ENCODE peak calls at places on chromosomes 2 and 18, in nine cellular contexts. C is SK-N-SH, W is GM23338, T is upper lobe of right lung, J is right lobe of liver, E is foreskin fibroblast, O is cardiac muscle cell, F is lower lobe of right lung, B is esophagus squamous epithelium. D is an unnamed sample.
A peak's percentile ranks its signal among the peaks of the same experiment; 100 is the strongest.

GRCh38 chr2:138707424-138708074 is 72.6 kb downstream of the NXPH2 start:
- DNase-seq in J (no peak), B (no peak), C (no peak), E (peak; percentile 89), T (no peak), F (no peak), O (peak; percentile 83), W (no peak), D (no peak)

GRCh38 chr2:187865025-187865424 is 310.8 kb upstream of the TFPI start:
- DNase-seq in T (no peak), E (no peak), F (no peak), C (no peak), O (no peak), B (no peak), W (no peak), J (no peak), D (no peak)

GRCh38 chr18:5894613-5895299 is 566 bp downstream of the TMEM200C start:
- DNase-seq in J (peak; percentile 45), F (no peak), E (peak; percentile 12), C (peak; percentile 73), O (no peak), T (peak; percentile 63), W (peak; percentile 60), B (no peak), D (no peak)

GRCh38 chr2:222205136-222205535 is 93.7 kb downstream of the PAX3 start:
- DNase-seq in E (no peak), C (no peak), W (no peak), J (no peak), B (no peak), O (no peak), T (no peak), F (no peak), D (no peak)

GRCh38 chr2:119681196-119681867 is 2.3 kb downstream of the TMEM177 start:
- DNase-seq in O (no peak), C (no peak), B (no peak), T (no peak), W (no peak), F (no peak), E (no peak), J (no peak), D (no peak)

GRCh38 chr2:196840171-196840570 is 31.0 kb upstream of the C2orf66 start:
- DNase-seq in F (no peak), C (no peak), O (no peak), B (no peak), T (no peak), J (no peak), E (peak; percentile 22), W (no peak), D (no peak)

GRCh38 chr18:46148810-46149209 is 44.6 kb downstream of the HAUS1 start:
- DNase-seq in J (no peak), C (peak; percentile 70), O (peak; percentile 68), T (no peak), F (no peak), W (peak; percentile 96), E (peak; percentile 78), B (no peak), D (no peak)

GRCh38 chr18:57813245-57813644 is 10.1 kb upstream of the ATP8B1 start:
- DNase-seq in E (peak; percentile 95), J (no peak), O (peak; percentile 75), B (no peak), W (no peak), F (no peak), T (no peak), C (no peak), D (no peak)

GRCh38 chr2:168998609-168999211 is 32.4 kb downstream of the ABCB11 start:
- DNase-seq in C (no peak), W (no peak), T (no peak), O (no peak), F (no peak), B (no peak), E (no peak), J (no peak), D (no peak)

GRCh38 chr2:28736034-28736433 is 15.6 kb upstream of the PPP1CB start:
- DNase-seq in T (peak; percentile 67), J (peak; percentile 87), E (no peak), O (peak; percentile 49), B (no peak), F (peak; percentile 68), C (peak; percentile 40), W (no peak), D (no peak)

GRCh38 chr2:119223521-119224390 is at the start of gene STEAP3:
- DNase-seq in C (peak; percentile 93), F (peak; percentile 82), W (peak; percentile 86), T (peak; percentile 87), O (peak; percentile 66), J (peak; percentile 96), B (no peak), E (peak; percentile 87), D (no peak)

GRCh38 chr18:46099463-46099862 is 1.4 kb upstream of the ATP5F1A start:
- DNase-seq in E (no peak), C (no peak), F (no peak), B (no peak), T (no peak), J (no peak), W (no peak), O (no peak), D (no peak)

GRCh38 chr2:200340527-200341224 is 34.2 kb downstream of the SPATS2L start:
- DNase-seq in F (no peak), C (no peak), T (no peak), J (no peak), O (peak; percentile 73), E (no peak), B (no peak), W (no peak), D (no peak)

GRCh38 chr18:62928316-62928715 is 213.0 kb downstream of the PHLPP1 start:
- DNase-seq in C (no peak), W (no peak), T (no peak), B (no peak), F (no peak), E (peak; percentile 72), J (no peak), O (peak; percentile 6), D (no peak)

GRCh38 chr18:26322892-26323653 is 96.8 kb downstream of the TAF4B start:
- DNase-seq in F (no peak), T (no peak), B (no peak), C (no peak), O (peak; percentile 51), W (no peak), J (no peak), E (peak; percentile 64), D (no peak)

GRCh38 chr18:55386545-55386944 is 201.4 kb downstream of the TCF4 start:
- DNase-seq in J (no peak), F (no peak), B (no peak), W (no peak), C (peak; percentile 4), T (no peak), E (no peak), O (no peak), D (no peak)

GRCh38 chr2:131009713-131010475 is 83.4 kb downstream of the FAM168B start:
- DNase-seq in C (no peak), O (no peak), E (no peak), W (no peak), B (no peak), F (no peak), J (no peak), T (no peak), D (no peak)

GRCh38 chr2:131011481-131011880 is 81.8 kb downstream of the FAM168B start:
- DNase-seq in O (no peak), J (no peak), T (no peak), E (no peak), W (no peak), F (no peak), C (no peak), B (no peak), D (no peak)

GRCh38 chr2:131006561-131006960 is 86.7 kb downstream of the FAM168B start:
- DNase-seq in O (no peak), E (no peak), T (no peak), J (no peak), B (no peak), F (no peak), C (no peak), W (no peak), D (no peak)

GRCh38 chr2:131010566-131010965 is 82.7 kb downstream of the FAM168B start:
- DNase-seq in C (no peak), W (no peak), B (no peak), O (no peak), J (no peak), E (no peak), T (no peak), F (no peak), D (no peak)

DNA sequence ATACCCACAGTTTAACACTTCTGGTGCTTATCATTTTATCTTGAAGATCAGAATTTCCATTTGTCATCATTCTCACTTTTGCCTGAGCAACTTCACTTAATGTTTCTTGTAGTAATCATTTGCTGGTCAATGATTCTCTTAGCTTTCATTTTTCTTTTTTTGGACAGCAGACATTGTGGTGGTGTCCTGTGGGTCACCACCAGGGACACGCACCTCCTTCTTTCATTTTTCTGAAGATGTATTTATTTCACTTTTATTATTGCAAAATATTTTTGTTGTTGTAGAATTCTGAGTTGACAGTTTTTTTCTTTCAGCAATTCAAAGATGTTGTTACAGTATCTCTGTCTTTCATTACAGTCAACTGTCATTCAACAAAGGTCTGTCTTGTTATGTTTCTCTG is 84.3 kb downstream of the FAM168B start:
- DNase-seq in T (no peak), O (no peak), J (no peak), E (no peak), F (no peak), W (no peak), C (no peak), B (no peak), D (no peak)
- TF ChIP-seq CTCF in T (no peak), O (no peak), J (no peak), E (no peak), F (no peak), W (no peak), C (no peak), B (no peak), D (no peak)

GRCh38 chr2:45002661-45003210 is 6.5 kb downstream of the SIX2 start:
- DNase-seq in J (no peak), W (peak; percentile 53), B (no peak), T (no peak), E (no peak), F (no peak), O (no peak), C (no peak), D (no peak)
- TF ChIP-seq CTCF in J (no peak), W (peak; percentile 38), B (no peak), T (no peak), E (no peak), F (no peak), O (no peak), C (no peak), D (no peak)

GRCh38 chr2:154452906-154453493 is 245.5 kb upstream of the KCNJ3 start:
- DNase-seq in C (no peak), W (peak; percentile 59), T (no peak), E (peak; percentile 10), J (no peak), O (peak; percentile 39), F (no peak), B (no peak), D (no peak)
- TF ChIP-seq CTCF in C (peak; percentile 53), W (peak; percentile 68), T (peak; percentile 27), E (peak; percentile 11), J (peak; percentile 58), O (peak; percentile 43), F (peak; percentile 37), B (no peak), D (peak; percentile 73)

DNA sequence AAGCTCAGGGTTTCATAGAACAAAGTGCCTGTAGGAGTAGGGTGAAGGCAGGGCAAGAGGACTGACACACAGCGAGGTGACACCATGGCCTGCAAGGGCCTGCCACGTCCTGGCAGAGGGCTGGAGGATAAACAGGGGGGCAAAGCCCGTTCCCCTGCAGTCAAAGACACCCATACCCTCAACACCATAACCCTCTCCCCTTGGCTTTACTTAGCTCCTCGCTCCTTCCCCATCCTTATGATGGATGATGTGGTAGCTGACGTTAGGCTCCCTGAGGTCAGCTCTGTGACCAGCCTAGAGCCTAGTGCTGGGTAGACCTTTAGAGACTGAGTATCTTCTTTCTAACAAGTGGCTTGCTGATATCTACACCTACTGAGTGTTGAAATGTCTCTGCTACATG is 683.3 kb upstream of the HS6ST1 start:
- DNase-seq in O (no peak), F (no peak), T (no peak), W (no peak), B (no peak), C (no peak), E (no peak), J (no peak), D (no peak)
- TF ChIP-seq CTCF in O (no peak), F (no peak), T (no peak), W (no peak), B (no peak), C (no peak), E (no peak), J (no peak), D (no peak)